ENCODE peak calls at places on chromosomes 11 and 22, in seven cellular contexts. K, W, E, Y, V, H and S are unnamed samples.

GRCh38 chr11:65150513-65151271 is 16.4 kb upstream of the SYVN1 start:
- DNase-seq in K (peak), W (peak), E (peak), Y (no peak), V (peak), H (peak), S (no peak)

GRCh38 chr11:2346014-2346413 is 31.1 kb upstream of the CD81 start:
- DNase-seq in K (no peak), W (no peak), E (no peak), Y (no peak), V (no peak), H (no peak), S (no peak)

GRCh38 chr11:98600103-98600502 is 420.6 kb upstream of the CNTN5 start:
- DNase-seq in K (no peak), W (no peak), E (no peak), Y (no peak), V (no peak), H (no peak), S (no peak)

GRCh38 chr22:49590381-49590780 is 237.3 kb downstream of the BRD1 start:
- DNase-seq in K (no peak), W (no peak), E (no peak), Y (no peak), V (no peak), H (no peak), S (peak)

GRCh38 chr11:114291847-114292680 is 4.1 kb upstream of the NNMT start:
- DNase-seq in K (no peak), W (peak), E (peak), Y (no peak), V (no peak), H (peak), S (no peak)

GRCh38 chr22:32527756-32528155 is 53.1 kb downstream of the FBXO7 start:
- DNase-seq in K (peak), W (no peak), E (no peak), Y (no peak), V (no peak), H (peak), S (no peak)

GRCh38 chr11:75632450-75632849 is 36.4 kb downstream of the MAP6 start:
- DNase-seq in K (no peak), W (no peak), E (no peak), Y (no peak), V (no peak), H (no peak), S (no peak)

GRCh38 chr11:2387266-2387982 is 10.3 kb downstream of the CD81 start:
- DNase-seq in K (no peak), W (peak), E (peak), Y (no peak), V (no peak), H (no peak), S (no peak)

GRCh38 chr11:119533931-119534694 is 111.1 kb upstream of the THY1 start:
- DNase-seq in K (peak), W (peak), E (peak), Y (peak), V (peak), H (peak), S (peak)

GRCh38 chr11:124872741-124873140 is 7.5 kb downstream of the ROBO3 start:
- DNase-seq in K (peak), W (no peak), E (no peak), Y (no peak), V (peak), H (no peak), S (no peak)

GRCh38 chr11:103499710-103500340 is 390.6 kb downstream of the DYNC2H1 start:
- DNase-seq in K (no peak), W (peak), E (no peak), Y (no peak), V (no peak), H (no peak), S (no peak)

GRCh38 chr11:7004482-7004881 is 15.7 kb downstream of the ZNF214 start:
- DNase-seq in K (no peak), W (peak), E (peak), Y (no peak), V (no peak), H (peak), S (no peak)

GRCh38 chr11:76026862-76027261 is 179.4 kb downstream of the WNT11 start:
- DNase-seq in K (no peak), W (no peak), E (no peak), Y (no peak), V (no peak), H (no peak), S (no peak)

GRCh38 chr11:111777094-111778046 is 11.2 kb upstream of the PPP2R1B start:
- DNase-seq in K (peak), W (peak), E (peak), Y (peak), V (no peak), H (peak), S (no peak)

GRCh38 chr11:16902182-16902581 is 112.0 kb downstream of the PLEKHA7 start:
- DNase-seq in K (no peak), W (peak), E (no peak), Y (no peak), V (no peak), H (peak), S (no peak)

GRCh38 chr11:1041936-1042608 is 5.6 kb upstream of the MUC6 start:
- DNase-seq in K (no peak), W (no peak), E (no peak), Y (no peak), V (no peak), H (no peak), S (no peak)

GRCh38 chr11:68330700-68331337 is 18.4 kb downstream of the LRP5 start:
- DNase-seq in K (no peak), W (no peak), E (no peak), Y (no peak), V (no peak), H (no peak), S (no peak)

GRCh38 chr11:59025097-59025496 is 61.0 kb upstream of the GLYATL1B start:
- DNase-seq in K (peak), W (no peak), E (no peak), Y (no peak), V (no peak), H (no peak), S (no peak)

GRCh38 chr11:71505001-71505400 is 22.1 kb upstream of the KRTAP5-7 start:
- DNase-seq in K (no peak), W (no peak), E (no peak), Y (no peak), V (no peak), H (no peak), S (no peak)

GRCh38 chr11:72589802-72590761 is 84.1 kb downstream of the PDE2A start:
- DNase-seq in K (peak), W (no peak), E (peak), Y (peak), V (peak), H (peak), S (peak)

GRCh38 chr22:38609371-38609770 is 39.4 kb upstream of the DMC1 start:
- DNase-seq in K (no peak), W (no peak), E (no peak), Y (no peak), V (no peak), H (no peak), S (no peak)

GRCh38 chr11:8283510-8284272 is 20.0 kb upstream of the LMO1 start:
- DNase-seq in K (peak), W (no peak), E (peak), Y (no peak), V (peak), H (no peak), S (no peak)

GRCh38 chr11:110991621-110992355 is 253.7 kb upstream of the POU2AF2 start:
- DNase-seq in K (peak), W (no peak), E (peak), Y (no peak), V (no peak), H (no peak), S (no peak)

GRCh38 chr11:93668171-93668570 is 6.7 kb downstream of the CEP295 start:
- DNase-seq in K (no peak), W (peak), E (no peak), Y (no peak), V (no peak), H (no peak), S (no peak)

GRCh38 chr11:34250732-34251639 is 106.8 kb downstream of the ABTB2 start:
- DNase-seq in K (peak), W (peak), E (no peak), Y (no peak), V (peak), H (peak), S (no peak)

GRCh38 chr22:17201285-17201945 is 17.8 kb downstream of the ADA2 start:
- DNase-seq in K (peak), W (peak), E (peak), Y (no peak), V (no peak), H (peak), S (no peak)

GRCh38 chr22:49292909-49293308 is 534.8 kb downstream of the BRD1 start:
- DNase-seq in K (no peak), W (no peak), E (no peak), Y (no peak), V (peak), H (no peak), S (no peak)

GRCh38 chr22:47165338-47165931 is 403.0 kb downstream of the TBC1D22A start:
- DNase-seq in K (no peak), W (no peak), E (no peak), Y (no peak), V (peak), H (no peak), S (no peak)

GRCh38 chr11:12091957-12092558 is 18.3 kb upstream of the MICAL2 start:
- DNase-seq in K (peak), W (no peak), E (no peak), Y (no peak), V (no peak), H (peak), S (no peak)

GRCh38 chr11:33753304-33753703 is 17.1 kb upstream of the CD59 start:
- DNase-seq in K (no peak), W (peak), E (peak), Y (no peak), V (no peak), H (no peak), S (no peak)

GRCh38 chr11:107043242-107043991 is 25.1 kb upstream of the GUCY1A2 start:
- DNase-seq in K (peak), W (peak), E (peak), Y (no peak), V (no peak), H (peak), S (no peak)

GRCh38 chr11:43644626-43645299 is 35.8 kb upstream of the HSD17B12 start:
- DNase-seq in K (no peak), W (peak), E (peak), Y (no peak), V (no peak), H (peak), S (no peak)

GRCh38 chr11:8060801-8061554 is 20.0 kb upstream of the TUB start:
- DNase-seq in K (no peak), W (peak), E (no peak), Y (no peak), V (no peak), H (no peak), S (no peak)

GRCh38 chr11:108965602-108966001 is 300.7 kb downstream of the DDX10 start:
- DNase-seq in K (peak), W (peak), E (peak), Y (no peak), V (no peak), H (peak), S (no peak)

GRCh38 chr11:18853086-18853720 is 61.6 kb upstream of the PTPN5 start:
- DNase-seq in K (peak), W (peak), E (peak), Y (no peak), V (peak), H (peak), S (no peak)

GRCh38 chr11:88383446-88383845 is 45.9 kb upstream of the CTSC start:
- DNase-seq in K (no peak), W (no peak), E (no peak), Y (no peak), V (no peak), H (no peak), S (no peak)
- H3K23ac ChIP-seq in K (no peak), W (no peak), E (no peak), Y (no peak), V (no peak), H (no peak), S (no peak)

GRCh38 chr11:57476223-57476882 is 16.0 kb downstream of the RTN4RL2 start:
- DNase-seq in K (no peak), W (no peak), E (no peak), Y (no peak), V (peak), H (peak), S (peak)
- H3K27ac ChIP-seq in K (no peak), W (no peak), E (no peak), Y (no peak), V (no peak), H (no peak), S (no peak)

GRCh38 chr11:46392421-46393230 is 1.1 kb upstream of the CHRM4 start:
- DNase-seq in K (peak), W (peak), E (peak), Y (peak), V (peak), H (peak), S (peak)

GRCh38 chr11:46390331-46391171 is 1.0 kb downstream of the CHRM4 start:
- DNase-seq in K (no peak), W (no peak), E (peak), Y (no peak), V (peak), H (no peak), S (peak)

GRCh38 chr11:46391578-46392420 is at the start of gene CHRM4:
- DNase-seq in K (peak), W (peak), E (peak), Y (no peak), V (peak), H (peak), S (no peak)

GRCh38 chr11:46389450-46390330 is 1.9 kb downstream of the CHRM4 start:
- DNase-seq in K (peak), W (peak), E (peak), Y (peak), V (peak), H (peak), S (peak)

GRCh38 chr11:46391186-46391577 is 394 bp downstream of the CHRM4 start:
- DNase-seq in K (no peak), W (no peak), E (no peak), Y (no peak), V (no peak), H (no peak), S (no peak)
- H3K9ac ChIP-seq in K (no peak), W (no peak), E (no peak), Y (no peak), V (no peak), H (no peak), S (no peak)

DNA sequence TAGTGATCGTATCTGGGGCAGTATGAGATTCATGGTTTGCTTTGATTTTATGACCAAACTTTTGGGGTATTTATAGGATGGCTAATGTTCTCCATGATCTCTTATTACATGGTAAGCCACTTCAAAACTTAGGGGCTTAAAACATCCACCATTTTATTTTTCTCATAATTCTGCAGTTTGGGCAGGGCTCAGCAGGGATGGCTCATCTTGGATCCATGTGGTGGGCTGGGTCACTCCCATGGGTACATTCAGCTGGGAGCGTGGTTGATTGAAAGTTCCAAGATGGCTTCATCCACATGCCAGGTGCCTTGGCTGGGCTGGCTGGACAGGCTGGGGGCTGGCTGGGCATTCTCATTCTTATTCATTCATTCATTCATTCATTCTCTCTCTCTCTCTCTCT is 30.5 kb upstream of the FGF19 start:
- DNase-seq in K (no peak), W (no peak), E (no peak), Y (no peak), V (no peak), H (no peak), S (no peak)
- H3K23ac ChIP-seq in K (no peak), W (no peak), E (no peak), Y (no peak), V (no peak), H (no peak), S (no peak)

GRCh38 chr22:44740307-44740706 is 12.1 kb upstream of the ARHGAP8 start:
- DNase-seq in K (no peak), W (no peak), E (no peak), Y (no peak), V (no peak), H (no peak), S (no peak)

GRCh38 chr22:44737414-44738346 is 14.7 kb upstream of the ARHGAP8 start:
- DNase-seq in K (no peak), W (no peak), E (no peak), Y (no peak), V (peak), H (no peak), S (peak)

GRCh38 chr22:44736581-44737413 is 15.6 kb upstream of the ARHGAP8 start:
- DNase-seq in K (no peak), W (peak), E (no peak), Y (no peak), V (no peak), H (peak), S (peak)

GRCh38 chr22:44739024-44739423 is 13.4 kb upstream of the ARHGAP8 start:
- DNase-seq in K (no peak), W (no peak), E (no peak), Y (no peak), V (no peak), H (no peak), S (no peak)

DNA sequence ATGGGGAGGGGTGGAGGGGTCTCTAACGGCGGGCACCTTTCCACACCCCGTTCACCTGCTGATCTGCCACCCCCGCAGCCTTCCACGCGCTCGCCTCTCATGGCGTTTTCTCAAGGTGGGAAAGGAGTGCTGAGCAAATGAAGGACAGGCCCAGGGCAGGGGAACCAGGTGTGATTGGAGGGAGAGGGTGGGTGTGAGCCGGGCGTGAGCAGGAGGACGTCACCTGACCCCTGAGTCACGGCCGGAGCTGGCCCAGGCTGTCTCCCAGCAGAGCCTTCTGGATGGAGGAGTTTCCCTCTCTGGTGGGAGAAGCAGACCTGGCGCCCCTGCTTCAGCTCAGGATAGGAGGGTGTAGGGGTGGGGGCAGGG is 14.0 kb upstream of the ARHGAP8 start:
- DNase-seq in K (peak), W (peak), E (no peak), Y (no peak), V (peak), H (peak), S (no peak)
- H3K27ac ChIP-seq in K (no peak), W (no peak), E (no peak), Y (no peak), V (no peak), H (no peak), S (no peak)

GRCh38 chr11:131464024-131464423 is 93.6 kb downstream of the NTM start:
- DNase-seq in K (peak), W (no peak), E (no peak), Y (no peak), V (no peak), H (peak), S (no peak)
- H3K9ac ChIP-seq in K (peak), W (no peak), E (no peak), Y (no peak), V (no peak), H (no peak), S (no peak)

DNA sequence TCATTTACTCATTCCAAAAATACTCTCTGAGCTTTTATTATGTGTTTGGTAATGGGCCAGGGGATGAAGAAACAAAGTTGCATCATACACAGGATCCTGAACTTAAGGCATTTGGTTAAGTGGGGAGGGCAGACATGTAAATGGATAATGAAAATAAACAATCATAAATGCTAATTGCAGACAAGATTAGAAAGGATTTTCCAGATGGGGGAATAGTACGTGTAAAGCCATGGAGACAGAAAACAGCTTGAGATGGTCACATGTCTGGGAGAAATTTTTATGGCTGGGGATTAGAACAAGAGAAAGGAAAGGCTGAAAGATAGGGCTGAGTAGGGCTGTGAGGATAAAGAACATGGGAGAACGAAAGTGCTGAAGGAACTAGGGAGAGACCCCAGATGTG is 534.3 kb upstream of the LARGE1 start:
- DNase-seq in K (no peak), W (no peak), E (no peak), Y (no peak), V (no peak), H (no peak), S (no peak)
- H3K23ac ChIP-seq in K (no peak), W (no peak), E (no peak), Y (no peak), V (no peak), H (no peak), S (no peak)